ENCODE peak calls at places on chromosomes 3 and 15, in six cellular contexts. G is CD8-positive, alpha-beta memory T cell; M is Peyer's patch; R is left ventricle myocardium inferior; T is CD4-positive, CD25-positive, alpha-beta regulatory T cell; C is naive thymus-derived CD4-positive, alpha-beta T cell. P is an unnamed sample.

GRCh38 chr3:194971965-194972364 is 286.3 kb downstream of the FAM43A start:
- DNase-seq in G (no peak), M (no peak), R (no peak), T (no peak), C (no peak), P (no peak)

GRCh38 chr3:69116897-69117296 is 5.5 kb downstream of the LMOD3 start:
- DNase-seq in G (no peak), M (no peak), R (no peak), T (no peak), C (no peak), P (no peak)

GRCh38 chr3:40262331-40262730 is 47.2 kb upstream of the EIF1B start:
- DNase-seq in G (no peak), M (no peak), R (no peak), T (no peak), C (no peak), P (no peak)

GRCh38 chr3:13711911-13712650 is 163.2 kb downstream of the FBLN2 start:
- DNase-seq in G (no peak), M (no peak), R (no peak), T (no peak), C (no peak), P (no peak)

GRCh38 chr3:8741581-8742355 is 8.2 kb downstream of the CAV3 start:
- DNase-seq in G (no peak), M (no peak), R (no peak), T (no peak), C (no peak), P (no peak)

GRCh38 chr3:126438746-126439145 is 36.9 kb downstream of the ZXDC start:
- DNase-seq in G (no peak), M (no peak), R (no peak), T (no peak), C (no peak), P (no peak)

GRCh38 chr3:43742935-43743334 is 52.2 kb downstream of the ABHD5 start:
- DNase-seq in G (no peak), M (no peak), R (no peak), T (no peak), C (no peak), P (no peak)

GRCh38 chr3:8765528-8765927 is 3.9 kb downstream of the OXTR start:
- DNase-seq in G (no peak), M (no peak), R (no peak), T (no peak), C (no peak), P (no peak)

GRCh38 chr3:23590424-23590823 is 215.3 kb upstream of the UBE2E1 start:
- DNase-seq in G (no peak), M (no peak), R (no peak), T (no peak), C (no peak), P (no peak)

GRCh38 chr15:79156704-79157375 is 66.3 kb upstream of the RASGRF1 start:
- DNase-seq in G (no peak), M (no peak), R (no peak), T (no peak), C (no peak), P (no peak)

GRCh38 chr3:190645932-190646331 is 132.0 kb downstream of the IL1RAP start:
- DNase-seq in G (no peak), M (no peak), R (no peak), T (no peak), C (no peak), P (no peak)

GRCh38 chr3:187630421-187630820 is 39.8 kb downstream of the SST start:
- DNase-seq in G (no peak), M (no peak), R (no peak), T (no peak), C (no peak), P (no peak)

GRCh38 chr3:87435926-87436630 is 159.7 kb upstream of the POU1F1 start:
- DNase-seq in G (no peak), M (no peak), R (no peak), T (no peak), C (no peak), P (no peak)

GRCh38 chr15:69094124-69095030 is 66.1 kb upstream of the GLCE start:
- DNase-seq in G (no peak), M (no peak), R (no peak), T (no peak), C (no peak), P (no peak)

GRCh38 chr3:84724877-84725276 is 233.9 kb upstream of the CADM2 start:
- DNase-seq in G (no peak), M (no peak), R (no peak), T (no peak), C (no peak), P (no peak)

GRCh38 chr3:129230311-129231019 is 18.9 kb upstream of the COPG1 start:
- DNase-seq in G (no peak), M (no peak), R (no peak), T (no peak), C (no peak), P (peak; percentile 18)

GRCh38 chr3:140791368-140791767 is 113.5 kb downstream of the TRIM42 start:
- DNase-seq in G (no peak), M (no peak), R (no peak), T (no peak), C (no peak), P (no peak)

GRCh38 chr15:25900901-25901300 is 37.8 kb upstream of the ATP10A start:
- DNase-seq in G (no peak), M (no peak), R (no peak), T (no peak), C (no peak), P (no peak)

GRCh38 chr3:11640009-11640673 is 3.6 kb downstream of the VGLL4 start:
- DNase-seq in G (no peak), M (no peak), R (no peak), T (no peak), C (no peak), P (no peak)
- H3K4me3 ChIP-seq in G (no peak overlapping the region), M (no peak overlapping the region), R (peak overlapping the region; percentile 79), T (no peak overlapping the region), C (no peak overlapping the region), P (peak overlapping the region; percentile 81)

GRCh38 chr3:155972885-155973584 is 102.6 kb downstream of the GMPS start:
- DNase-seq in G (no peak), M (no peak), R (no peak), T (no peak), C (no peak), P (peak; percentile 24)
- H3K4me3 ChIP-seq in G (no peak overlapping the region), M (no peak overlapping the region), R (no peak overlapping the region), T (no peak overlapping the region), C (no peak overlapping the region), P (no peak overlapping the region)

DNA sequence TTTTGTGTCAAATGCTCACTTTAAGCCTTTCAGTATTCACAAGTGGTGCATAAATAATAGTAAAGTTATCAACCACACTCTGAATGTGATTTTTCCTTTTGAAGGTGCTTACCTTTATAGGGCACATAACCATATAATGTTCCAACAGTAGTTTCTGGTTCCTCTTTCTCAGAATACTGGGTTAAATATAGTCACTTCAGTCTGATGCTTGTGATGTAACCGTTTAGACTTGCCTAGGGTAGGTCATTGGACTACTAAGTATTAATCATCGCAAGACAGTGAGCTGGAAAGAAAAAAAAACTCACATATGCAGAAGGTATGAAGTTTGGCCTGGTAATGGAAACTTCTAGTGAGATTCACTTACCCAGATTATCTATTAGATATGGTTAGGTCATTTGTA is 1.9 kb downstream of the KBTBD8 start:
- DNase-seq in G (no peak), M (no peak), R (no peak), T (no peak), C (no peak), P (peak; percentile 62)
- H3K4me3 ChIP-seq in G (no peak overlapping the region), M (no peak overlapping the region), R (peak overlapping the region; percentile 96), T (peak overlapping the region; percentile 89), C (no peak overlapping the region), P (peak overlapping the region; percentile 59)

GRCh38 chr3:150349314-150350097 is 58.6 kb upstream of the TSC22D2 start:
- DNase-seq in G (no peak), M (no peak), R (peak; percentile 69), T (no peak), C (no peak), P (no peak)

GRCh38 chr3:150345021-150345538 is 63.0 kb upstream of the TSC22D2 start:
- DNase-seq in G (no peak), M (no peak), R (no peak), T (no peak), C (no peak), P (no peak)

GRCh38 chr3:150344079-150344478 is 64.0 kb upstream of the TSC22D2 start:
- DNase-seq in G (no peak), M (no peak), R (no peak), T (no peak), C (no peak), P (no peak)

GRCh38 chr3:150348500-150348899 is 59.6 kb upstream of the TSC22D2 start:
- DNase-seq in G (no peak), M (no peak), R (no peak), T (no peak), C (no peak), P (peak; percentile 18)

GRCh38 chr3:150346956-150347863 is 60.9 kb upstream of the TSC22D2 start:
- DNase-seq in G (no peak), M (no peak), R (no peak), T (no peak), C (no peak), P (no peak)
- H3K4me3 ChIP-seq in G (no peak overlapping the region), M (no peak overlapping the region), R (no peak overlapping the region), T (no peak overlapping the region), C (no peak overlapping the region), P (no peak overlapping the region)

GRCh38 chr3:42162462-42162861 is 71.3 kb downstream of the TRAK1 start:
- DNase-seq in G (no peak), M (no peak), R (no peak), T (no peak), C (no peak), P (no peak)
- H3K4me3 ChIP-seq in G (no peak overlapping the region), M (no peak overlapping the region), R (no peak overlapping the region), T (no peak overlapping the region), C (no peak overlapping the region), P (no peak overlapping the region)

DNA sequence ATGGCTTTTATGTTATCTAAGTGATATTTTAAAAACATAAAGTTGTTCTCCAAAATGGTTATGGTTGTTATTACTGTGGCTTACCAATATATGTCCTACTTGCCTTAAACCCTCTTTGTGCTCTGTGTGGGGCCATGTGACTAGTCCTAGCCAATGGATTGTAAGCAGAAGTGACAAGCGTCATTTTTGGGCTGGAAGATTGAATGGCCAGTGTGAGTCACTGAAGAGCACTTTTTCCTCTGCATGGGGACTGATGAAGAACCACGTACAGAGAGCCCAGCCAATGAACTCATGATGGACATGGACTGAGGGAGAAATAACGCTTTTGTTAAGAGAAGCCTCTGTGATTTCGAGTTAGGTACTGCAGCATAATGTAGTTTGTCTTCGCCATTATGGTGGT is 332.7 kb downstream of the EDEM1 start:
- DNase-seq in G (no peak), M (no peak), R (no peak), T (no peak), C (no peak), P (no peak)
- H3K4me3 ChIP-seq in G (no peak overlapping the region), M (no peak overlapping the region), R (no peak overlapping the region), T (no peak overlapping the region), C (no peak overlapping the region), P (no peak overlapping the region)

GRCh38 chr15:101506491-101506890 is 17.0 kb upstream of the PCSK6 start:
- DNase-seq in G (no peak), M (no peak), R (no peak), T (no peak), C (no peak), P (no peak)

GRCh38 chr15:101505610-101506337 is 16.3 kb upstream of the PCSK6 start:
- DNase-seq in G (no peak), M (no peak), R (no peak), T (no peak), C (no peak), P (peak; percentile 15)

GRCh38 chr15:101510212-101511197 is 21.0 kb upstream of the PCSK6 start:
- DNase-seq in G (no peak), M (no peak), R (no peak), T (no peak), C (no peak), P (no peak)

GRCh38 chr15:101511717-101512116 is 22.2 kb upstream of the PCSK6 start:
- DNase-seq in G (no peak), M (peak; percentile 3), R (no peak), T (no peak), C (no peak), P (no peak)

GRCh38 chr15:101509279-101509678 is 19.8 kb upstream of the PCSK6 start:
- DNase-seq in G (no peak), M (no peak), R (no peak), T (no peak), C (no peak), P (no peak)
- H3K4me3 ChIP-seq in G (no peak overlapping the region), M (no peak overlapping the region), R (no peak overlapping the region), T (no peak overlapping the region), C (no peak overlapping the region), P (no peak overlapping the region)